ENCODE peak calls at places on chromosomes 13 and 19, in four cellular contexts. One of them, this sample, is unnamed.

GRCh38 chr19:1455336-1456120 is 5.6 kb downstream of the APC2 start:
- DNase-seq in activated effector memory CD4-positive, alpha-beta T cell treated with Interleukin-2 at 50 U/mL for 16 hours: peak; percentile 20
- DNase-seq in left lung: no peak
- DNase-seq in NCI-H446: peak; percentile 32
- DNase-seq in this sample: peak; percentile 68

GRCh38 chr13:50677687-50678463 is 165.6 kb downstream of the DLEU7 start:
- DNase-seq in activated effector memory CD4-positive, alpha-beta T cell treated with Interleukin-2 at 50 U/mL for 16 hours: no peak
- DNase-seq in NCI-H446: peak; percentile 64
- DNase-seq in left lung: no peak
- DNase-seq in this sample: no peak

GRCh38 chr19:3094638-3095374 is 644 bp downstream of the GNA11 start:
- DNase-seq in activated effector memory CD4-positive, alpha-beta T cell treated with Interleukin-2 at 50 U/mL for 16 hours: no peak
- DNase-seq in left lung: no peak
- DNase-seq in NCI-H446: no peak
- DNase-seq in this sample: no peak

GRCh38 chr19:48714759-48715261 is 4.7 kb downstream of the MAMSTR start:
- DNase-seq in activated effector memory CD4-positive, alpha-beta T cell treated with Interleukin-2 at 50 U/mL for 16 hours: no peak
- DNase-seq in left lung: no peak
- DNase-seq in NCI-H446: no peak
- DNase-seq in this sample: no peak

GRCh38 chr13:98975822-98976261 is 2.0 kb downstream of the DOCK9 start:
- DNase-seq in left lung: no peak
- DNase-seq in NCI-H446: no peak
- DNase-seq in activated effector memory CD4-positive, alpha-beta T cell treated with Interleukin-2 at 50 U/mL for 16 hours: no peak
- DNase-seq in this sample: no peak

GRCh38 chr19:4930664-4931063 is 21.4 kb downstream of the UHRF1 start:
- DNase-seq in NCI-H446: no peak
- DNase-seq in left lung: no peak
- DNase-seq in activated effector memory CD4-positive, alpha-beta T cell treated with Interleukin-2 at 50 U/mL for 16 hours: no peak
- DNase-seq in this sample: no peak

GRCh38 chr19:34671972-34672371 is 5.0 kb downstream of the SCGB2B2 start:
- DNase-seq in activated effector memory CD4-positive, alpha-beta T cell treated with Interleukin-2 at 50 U/mL for 16 hours: no peak
- DNase-seq in left lung: no peak
- DNase-seq in NCI-H446: no peak
- DNase-seq in this sample: no peak

GRCh38 chr13:43878897-43879322 is 630 bp downstream of the CCDC122 start:
- DNase-seq in left lung: peak; percentile 89
- DNase-seq in activated effector memory CD4-positive, alpha-beta T cell treated with Interleukin-2 at 50 U/mL for 16 hours: no peak
- DNase-seq in NCI-H446: no peak
- DNase-seq in this sample: peak; percentile 93

GRCh38 chr13:104025303-104025702 is 959.1 kb upstream of the SLC10A2 start:
- DNase-seq in NCI-H446: no peak
- DNase-seq in activated effector memory CD4-positive, alpha-beta T cell treated with Interleukin-2 at 50 U/mL for 16 hours: no peak
- DNase-seq in left lung: no peak
- DNase-seq in this sample: no peak

GRCh38 chr19:17402982-17403855 is 2.2 kb downstream of the BST2 start:
- DNase-seq in NCI-H446: no peak
- DNase-seq in activated effector memory CD4-positive, alpha-beta T cell treated with Interleukin-2 at 50 U/mL for 16 hours: no peak
- DNase-seq in left lung: no peak
- DNase-seq in this sample: no peak

GRCh38 chr19:40762754-40763153 is 11.8 kb downstream of the SNRPA start:
- DNase-seq in activated effector memory CD4-positive, alpha-beta T cell treated with Interleukin-2 at 50 U/mL for 16 hours: no peak
- DNase-seq in left lung: no peak
- DNase-seq in NCI-H446: no peak
- DNase-seq in this sample: no peak

GRCh38 chr19:35011091-35011689 is 11.1 kb downstream of the GRAMD1A start:
- DNase-seq in NCI-H446: no peak
- DNase-seq in left lung: no peak
- DNase-seq in activated effector memory CD4-positive, alpha-beta T cell treated with Interleukin-2 at 50 U/mL for 16 hours: no peak
- DNase-seq in this sample: no peak

GRCh38 chr19:843180-843835 is 2.5 kb downstream of the PRTN3 start:
- DNase-seq in NCI-H446: no peak
- DNase-seq in activated effector memory CD4-positive, alpha-beta T cell treated with Interleukin-2 at 50 U/mL for 16 hours: no peak
- DNase-seq in left lung: no peak
- DNase-seq in this sample: no peak

GRCh38 chr19:45876411-45877197 is 9.3 kb downstream of the IRF2BP1 start:
- DNase-seq in activated effector memory CD4-positive, alpha-beta T cell treated with Interleukin-2 at 50 U/mL for 16 hours: no peak
- DNase-seq in NCI-H446: no peak
- DNase-seq in left lung: peak; percentile 54
- DNase-seq in this sample: no peak

GRCh38 chr19:10001899-10002298 is 8.4 kb downstream of the COL5A3 start:
- DNase-seq in NCI-H446: no peak
- DNase-seq in left lung: no peak
- DNase-seq in activated effector memory CD4-positive, alpha-beta T cell treated with Interleukin-2 at 50 U/mL for 16 hours: no peak
- DNase-seq in this sample: no peak

GRCh38 chr19:18478545-18479311 is 40.8 kb upstream of the ISYNA1 start:
- DNase-seq in left lung: peak; percentile 90
- DNase-seq in NCI-H446: no peak
- DNase-seq in activated effector memory CD4-positive, alpha-beta T cell treated with Interleukin-2 at 50 U/mL for 16 hours: peak; percentile 31
- DNase-seq in this sample: peak; percentile 98

GRCh38 chr19:38073806-38074685 is 150.0 kb downstream of the DPF1 start:
- DNase-seq in NCI-H446: no peak
- DNase-seq in activated effector memory CD4-positive, alpha-beta T cell treated with Interleukin-2 at 50 U/mL for 16 hours: no peak
- DNase-seq in left lung: no peak
- DNase-seq in this sample: no peak

GRCh38 chr19:3990815-3991117 is 5.5 kb upstream of the EEF2 start:
- DNase-seq in left lung: no peak
- DNase-seq in NCI-H446: no peak
- DNase-seq in activated effector memory CD4-positive, alpha-beta T cell treated with Interleukin-2 at 50 U/mL for 16 hours: no peak
- DNase-seq in this sample: no peak

GRCh38 chr13:24040835-24041234 is 119.7 kb upstream of the SPATA13 start:
- DNase-seq in NCI-H446: no peak
- DNase-seq in left lung: no peak
- DNase-seq in activated effector memory CD4-positive, alpha-beta T cell treated with Interleukin-2 at 50 U/mL for 16 hours: no peak
- DNase-seq in this sample: no peak

GRCh38 chr19:16062789-16063188 is 13.5 kb upstream of the TPM4 start:
- DNase-seq in activated effector memory CD4-positive, alpha-beta T cell treated with Interleukin-2 at 50 U/mL for 16 hours: peak; percentile 52
- DNase-seq in NCI-H446: no peak
- DNase-seq in left lung: no peak
- DNase-seq in this sample: peak; percentile 74

GRCh38 chr13:46389985-46390384 is 2.9 kb upstream of the RUBCNL start:
- DNase-seq in left lung: no peak
- DNase-seq in activated effector memory CD4-positive, alpha-beta T cell treated with Interleukin-2 at 50 U/mL for 16 hours: no peak
- DNase-seq in NCI-H446: no peak
- DNase-seq in this sample: peak; percentile 62

GRCh38 chr13:100440756-100441421 is 147.7 kb downstream of the GGACT start:
- DNase-seq in NCI-H446: no peak
- DNase-seq in activated effector memory CD4-positive, alpha-beta T cell treated with Interleukin-2 at 50 U/mL for 16 hours: no peak
- DNase-seq in left lung: no peak
- DNase-seq in this sample: no peak

This sample was measured in CD14-positive monocyte.